ENCODE peak calls at places on chromosomes 2 and 18, in six cellular contexts. One of them, this sample, is unnamed.

GRCh38 chr2:169705927-169706326 is 11.7 kb downstream of the PHOSPHO2 start:
- DNase-seq in posterior cingulate gyrus: no peak
- DNase-seq in GM04504: no peak
- DNase-seq in stomach: no peak
- DNase-seq in HL-60: no peak
- DNase-seq in AG10803: peak
- DNase-seq in this sample: no peak

GRCh38 chr2:12177052-12177994 is 430.9 kb downstream of the LPIN1 start:
- DNase-seq in HL-60: no peak
- DNase-seq in GM04504: peak
- DNase-seq in stomach: peak
- DNase-seq in AG10803: peak
- DNase-seq in posterior cingulate gyrus: no peak
- DNase-seq in this sample: peak

GRCh38 chr2:197279997-197280756 is 30.4 kb downstream of the ANKRD44 start:
- DNase-seq in stomach: no peak
- DNase-seq in GM04504: no peak
- DNase-seq in posterior cingulate gyrus: no peak
- DNase-seq in AG10803: peak
- DNase-seq in HL-60: no peak
- DNase-seq in this sample: no peak

GRCh38 chr18:48222118-48222517 is 187.1 kb downstream of the ZBTB7C start:
- DNase-seq in stomach: peak
- DNase-seq in posterior cingulate gyrus: no peak
- DNase-seq in HL-60: peak
- DNase-seq in AG10803: peak
- DNase-seq in GM04504: no peak
- DNase-seq in this sample: no peak

GRCh38 chr2:68943581-68944568 is 8.8 kb downstream of the GKN2 start:
- DNase-seq in HL-60: peak
- DNase-seq in GM04504: peak
- DNase-seq in AG10803: peak
- DNase-seq in stomach: peak
- DNase-seq in posterior cingulate gyrus: no peak
- DNase-seq in this sample: peak

GRCh38 chr2:158392683-158393082 is 63.9 kb downstream of the CCDC148 start:
- DNase-seq in AG10803: no peak
- DNase-seq in HL-60: no peak
- DNase-seq in stomach: no peak
- DNase-seq in GM04504: no peak
- DNase-seq in posterior cingulate gyrus: no peak
- DNase-seq in this sample: no peak

GRCh38 chr2:158179660-158180059 is 78.0 kb downstream of the UPP2 start:
- DNase-seq in posterior cingulate gyrus: no peak
- DNase-seq in AG10803: peak
- DNase-seq in stomach: no peak
- DNase-seq in HL-60: peak
- DNase-seq in GM04504: peak
- DNase-seq in this sample: no peak

GRCh38 chr18:38563396-38563980 is 997.9 kb upstream of the CELF4 start:
- DNase-seq in posterior cingulate gyrus: no peak
- DNase-seq in AG10803: no peak
- DNase-seq in HL-60: no peak
- DNase-seq in stomach: no peak
- DNase-seq in GM04504: no peak
- DNase-seq in this sample: no peak

GRCh38 chr2:204892506-204893255 is 347.4 kb downstream of the PARD3B start:
- DNase-seq in GM04504: peak
- DNase-seq in AG10803: peak
- DNase-seq in posterior cingulate gyrus: no peak
- DNase-seq in HL-60: no peak
- DNase-seq in stomach: no peak
- DNase-seq in this sample: peak

GRCh38 chr2:118693287-118693822 is 154.1 kb downstream of the EN1 start:
- DNase-seq in GM04504: no peak
- DNase-seq in AG10803: no peak
- DNase-seq in HL-60: no peak
- DNase-seq in stomach: no peak
- DNase-seq in posterior cingulate gyrus: no peak
- DNase-seq in this sample: no peak

GRCh38 chr2:79191816-79192215 is 32.3 kb upstream of the REG3A start:
- DNase-seq in GM04504: no peak
- DNase-seq in HL-60: no peak
- DNase-seq in posterior cingulate gyrus: no peak
- DNase-seq in stomach: no peak
- DNase-seq in AG10803: no peak
- DNase-seq in this sample: no peak

GRCh38 chr2:54772110-54772509 is 48.6 kb downstream of the EML6 start:
- DNase-seq in GM04504: no peak
- DNase-seq in posterior cingulate gyrus: no peak
- DNase-seq in stomach: no peak
- DNase-seq in AG10803: peak
- DNase-seq in HL-60: no peak
- DNase-seq in this sample: peak

GRCh38 chr2:234292205-234292954 is 204.5 kb downstream of the ARL4C start:
- DNase-seq in GM04504: no peak
- DNase-seq in posterior cingulate gyrus: no peak
- DNase-seq in HL-60: peak
- DNase-seq in AG10803: no peak
- DNase-seq in stomach: no peak
- DNase-seq in this sample: peak

GRCh38 chr2:114729025-114729424 is 286.6 kb downstream of the DPP10 start:
- DNase-seq in AG10803: no peak
- DNase-seq in posterior cingulate gyrus: no peak
- DNase-seq in GM04504: no peak
- DNase-seq in HL-60: no peak
- DNase-seq in stomach: no peak
- DNase-seq in this sample: no peak

GRCh38 chr18:68397241-68398035 is 317.5 kb downstream of the TMX3 start:
- DNase-seq in stomach: no peak
- DNase-seq in GM04504: no peak
- DNase-seq in posterior cingulate gyrus: no peak
- DNase-seq in AG10803: no peak
- DNase-seq in HL-60: no peak
- DNase-seq in this sample: peak

GRCh38 chr2:235808366-235808765 is 314.5 kb downstream of the AGAP1 start:
- DNase-seq in GM04504: no peak
- DNase-seq in HL-60: no peak
- DNase-seq in stomach: no peak
- DNase-seq in posterior cingulate gyrus: no peak
- DNase-seq in AG10803: no peak
- DNase-seq in this sample: no peak

GRCh38 chr2:218839430-218839829 is 7.8 kb upstream of the PRKAG3 start:
- DNase-seq in GM04504: peak
- DNase-seq in AG10803: peak
- DNase-seq in HL-60: peak
- DNase-seq in posterior cingulate gyrus: no peak
- DNase-seq in stomach: no peak
- DNase-seq in this sample: no peak

GRCh38 chr2:215921884-215922283 is 91.5 kb downstream of the MREG start:
- DNase-seq in posterior cingulate gyrus: no peak
- DNase-seq in GM04504: no peak
- DNase-seq in AG10803: peak
- DNase-seq in stomach: peak
- DNase-seq in HL-60: no peak
- DNase-seq in this sample: no peak

GRCh38 chr18:42360716-42361115 is 405.7 kb downstream of the PIK3C3 start:
- DNase-seq in posterior cingulate gyrus: no peak
- DNase-seq in stomach: no peak
- DNase-seq in GM04504: no peak
- DNase-seq in AG10803: no peak
- DNase-seq in HL-60: no peak
- DNase-seq in this sample: no peak

GRCh38 chr2:58089081-58089480 is 42.5 kb downstream of the VRK2 start:
- DNase-seq in HL-60: no peak
- DNase-seq in stomach: no peak
- DNase-seq in AG10803: peak
- DNase-seq in posterior cingulate gyrus: no peak
- DNase-seq in GM04504: no peak
- DNase-seq in this sample: peak

GRCh38 chr2:158999458-158999857 is 31.0 kb downstream of the TANC1 start:
- DNase-seq in stomach: no peak
- DNase-seq in AG10803: peak
- DNase-seq in posterior cingulate gyrus: no peak
- DNase-seq in HL-60: no peak
- DNase-seq in GM04504: no peak
- DNase-seq in this sample: peak

GRCh38 chr2:38428940-38429339 is 51.9 kb upstream of the ATL2 start:
- DNase-seq in AG10803: no peak
- DNase-seq in stomach: no peak
- DNase-seq in posterior cingulate gyrus: no peak
- DNase-seq in GM04504: no peak
- DNase-seq in HL-60: no peak
- DNase-seq in this sample: peak

GRCh38 chr2:107772380-107772779 is 54.3 kb upstream of the RGPD4 start:
- DNase-seq in stomach: no peak
- DNase-seq in posterior cingulate gyrus: no peak
- DNase-seq in GM04504: no peak
- DNase-seq in AG10803: no peak
- DNase-seq in HL-60: no peak
- DNase-seq in this sample: no peak

GRCh38 chr2:10375570-10376266 is 72.4 kb downstream of the ODC1 start:
- DNase-seq in AG10803: no peak
- DNase-seq in HL-60: no peak
- DNase-seq in posterior cingulate gyrus: no peak
- DNase-seq in stomach: no peak
- DNase-seq in GM04504: no peak
- DNase-seq in this sample: no peak

GRCh38 chr18:10449396-10449795 is 5.0 kb upstream of the APCDD1 start:
- DNase-seq in stomach: no peak
- DNase-seq in posterior cingulate gyrus: no peak
- DNase-seq in HL-60: no peak
- DNase-seq in GM04504: no peak
- DNase-seq in AG10803: no peak
- DNase-seq in this sample: no peak

GRCh38 chr2:237744613-237745249 is 53.8 kb upstream of the RBM44 start:
- DNase-seq in GM04504: no peak
- DNase-seq in posterior cingulate gyrus: peak
- DNase-seq in HL-60: peak
- DNase-seq in stomach: peak
- DNase-seq in AG10803: peak
- DNase-seq in this sample: peak

GRCh38 chr2:74429487-74430451 is 8.2 kb downstream of the WDR54 start:
- DNase-seq in AG10803: no peak
- DNase-seq in GM04504: no peak
- DNase-seq in HL-60: no peak
- DNase-seq in posterior cingulate gyrus: no peak
- DNase-seq in stomach: no peak
- DNase-seq in this sample: peak

GRCh38 chr18:76980663-76981387 is 151.8 kb downstream of the MBP start:
- DNase-seq in GM04504: no peak
- DNase-seq in HL-60: no peak
- DNase-seq in posterior cingulate gyrus: no peak
- DNase-seq in stomach: no peak
- DNase-seq in AG10803: no peak
- DNase-seq in this sample: no peak

GRCh38 chr2:147026664-147027278 is 818.1 kb upstream of the ACVR2A start:
- DNase-seq in HL-60: no peak
- DNase-seq in AG10803: peak
- DNase-seq in stomach: no peak
- DNase-seq in posterior cingulate gyrus: no peak
- DNase-seq in GM04504: peak
- DNase-seq in this sample: peak

GRCh38 chr2:201661366-201661765 is 18.1 kb upstream of the TMEM237 start:
- DNase-seq in GM04504: no peak
- DNase-seq in posterior cingulate gyrus: no peak
- DNase-seq in HL-60: peak
- DNase-seq in stomach: no peak
- DNase-seq in AG10803: no peak
- DNase-seq in this sample: no peak

GRCh38 chr18:3319399-3319798 is 57.5 kb downstream of the MYL12B start:
- DNase-seq in GM04504: no peak
- DNase-seq in HL-60: no peak
- DNase-seq in AG10803: no peak
- DNase-seq in stomach: no peak
- DNase-seq in posterior cingulate gyrus: no peak
- DNase-seq in this sample: no peak

This sample was measured in osteoblast.